ENCODE peak calls at places on chromosome 22, in seven cellular contexts. Y is IMR-90, S is neural crest cell, K is H1, N is endothelial cell, G is uterus, H is A549. W is an unnamed sample.

GRCh38 chr22:37633082-37633692 is 6.3 kb upstream of the SH3BP1 start:
- DNase-seq in Y (no peak), S (no peak), K (no peak), N (no peak), G (no peak), H (no peak), W (no peak)

GRCh38 chr22:30806391-30806861 is 111.8 kb downstream of the OSBP2 start:
- DNase-seq in Y (peak; percentile 67), S (no peak), K (no peak), N (no peak), G (no peak), H (no peak), W (no peak)

GRCh38 chr22:17085277-17086091 is 684 bp downstream of the IL17RA start:
- DNase-seq in Y (no peak), S (no peak), K (no peak), N (no peak), G (peak; percentile 40), H (no peak), W (no peak)

GRCh38 chr22:27515091-27515523 is 286.4 kb downstream of the MN1 start:
- DNase-seq in Y (no peak), S (no peak), K (no peak), N (no peak), G (peak; percentile 36), H (no peak), W (no peak)

GRCh38 chr22:25680949-25681348 is 61.0 kb upstream of the MYO18B start:
- DNase-seq in Y (no peak), S (no peak), K (no peak), N (no peak), G (no peak), H (no peak), W (no peak)

GRCh38 chr22:20741634-20742581 is 32.0 kb upstream of the SERPIND1 start:
- DNase-seq in Y (peak; percentile 13), S (no peak), K (no peak), N (peak; percentile 53), G (no peak), H (peak; percentile 32), W (peak; percentile 63)

GRCh38 chr22:19146215-19146968 is 1.9 kb upstream of the ESS2 start:
- DNase-seq in Y (no peak), S (no peak), K (no peak), N (no peak), G (no peak), H (peak; percentile 18), W (no peak)

GRCh38 chr22:20867179-20868099 is 8.6 kb downstream of the SNAP29 start:
- DNase-seq in Y (peak; percentile 46), S (no peak), K (no peak), N (peak; percentile 19), G (peak; percentile 58), H (no peak), W (no peak)

GRCh38 chr22:37052386-37053309 is 1.1 kb downstream of the KCTD17 start:
- DNase-seq in Y (no peak), S (no peak), K (no peak), N (no peak), G (no peak), H (no peak), W (no peak)

GRCh38 chr22:21587803-21588611 is 20.5 kb downstream of the UBE2L3 start:
- DNase-seq in Y (peak; percentile 67), S (no peak), K (no peak), N (no peak), G (no peak), H (no peak), W (no peak)

GRCh38 chr22:44668190-44668885 is 33.7 kb upstream of the PRR5 start:
- DNase-seq in Y (no peak), S (no peak), K (no peak), N (peak; percentile 61), G (no peak), H (no peak), W (no peak)

GRCh38 chr22:23939017-23939357 is 22.0 kb downstream of the GSTT2B start:
- DNase-seq in Y (no peak), S (no peak), K (no peak), N (no peak), G (no peak), H (no peak), W (no peak)

GRCh38 chr22:40890881-40891280 is 29.0 kb upstream of the DNAJB7 start:
- DNase-seq in Y (peak; percentile 51), S (no peak), K (no peak), N (no peak), G (no peak), H (no peak), W (no peak)

GRCh38 chr22:19933328-19934241 is 8.0 kb upstream of the COMT start:
- DNase-seq in Y (no peak), S (no peak), K (no peak), N (no peak), G (no peak), H (no peak), W (no peak)

GRCh38 chr22:42343551-42344081 is 73.2 kb upstream of the TCF20 start:
- DNase-seq in Y (no peak), S (no peak), K (no peak), N (no peak), G (no peak), H (no peak), W (no peak)

GRCh38 chr22:22039286-22040074 is 56.9 kb upstream of the TOP3B start:
- DNase-seq in Y (no peak), S (no peak), K (no peak), N (no peak), G (no peak), H (no peak), W (no peak)

GRCh38 chr22:33271390-33272161 is 213.4 kb upstream of the SYN3 start:
- DNase-seq in Y (peak; percentile 13), S (no peak), K (no peak), N (no peak), G (peak; percentile 36), H (no peak), W (no peak)

GRCh38 chr22:43723816-43724215 is 88.3 kb downstream of the EFCAB6 start:
- DNase-seq in Y (peak; percentile 13), S (no peak), K (no peak), N (no peak), G (no peak), H (no peak), W (no peak)

GRCh38 chr22:39090426-39091064 is 6.5 kb upstream of the APOBEC3H start:
- DNase-seq in Y (no peak), S (no peak), K (no peak), N (no peak), G (no peak), H (no peak), W (no peak)

GRCh38 chr22:41969110-41969646 is at the start of gene SEPTIN3:
- DNase-seq in Y (no peak), S (no peak), K (no peak), N (no peak), G (no peak), H (no peak), W (no peak)

GRCh38 chr22:41096841-41097240 is 4.4 kb downstream of the EP300 start:
- DNase-seq in Y (peak; percentile 33), S (no peak), K (no peak), N (no peak), G (no peak), H (no peak), W (no peak)

GRCh38 chr22:37270928-37271650 is 11.2 kb upstream of the CYTH4 start:
- DNase-seq in Y (peak; percentile 50), S (no peak), K (no peak), N (no peak), G (no peak), H (no peak), W (no peak)

GRCh38 chr22:25449781-25450317 is 114.6 kb upstream of the GRK3 start:
- DNase-seq in Y (no peak), S (no peak), K (no peak), N (no peak), G (no peak), H (no peak), W (no peak)

GRCh38 chr22:40361100-40361499 is 9.3 kb upstream of the SGSM3 start:
- DNase-seq in Y (no peak), S (no peak), K (no peak), N (no peak), G (no peak), H (no peak), W (no peak)

GRCh38 chr22:44392446-44392921 is 79.7 kb upstream of the SHISAL1 start:
- DNase-seq in Y (peak; percentile 11), S (no peak), K (no peak), N (no peak), G (no peak), H (no peak), W (no peak)

GRCh38 chr22:39462443-39463147 is 5.8 kb downstream of the MGAT3 start:
- DNase-seq in Y (no peak), S (no peak), K (no peak), N (no peak), G (no peak), H (no peak), W (no peak)

DNA sequence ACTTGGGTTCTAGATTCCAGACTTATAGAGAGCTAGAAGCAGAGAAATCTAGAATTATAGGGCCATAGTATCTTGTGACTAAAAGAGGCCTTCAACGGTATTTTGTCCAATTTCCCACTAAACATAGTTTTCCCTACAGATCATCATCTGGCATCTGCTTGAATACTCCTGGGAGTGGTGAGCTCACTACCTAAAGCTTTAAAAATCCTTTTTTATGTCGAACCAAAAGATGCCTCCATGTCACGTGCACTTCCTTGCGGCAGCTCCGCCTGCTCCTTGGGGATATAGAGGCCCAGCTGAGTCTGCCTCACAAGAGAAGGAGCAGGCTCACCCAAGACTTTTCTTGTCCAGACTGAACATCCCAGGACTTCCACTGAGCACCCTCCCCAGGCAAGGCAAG is 4.3 kb upstream of the MB start:
- DNase-seq in Y (no peak), S (no peak), K (no peak), N (no peak), G (no peak), H (no peak), W (no peak)
- TF ChIP-seq CTCF in Y (no peak), S (no peak), K (no peak), N (no peak), G (no peak), H (no peak), W (no peak)

GRCh38 chr22:29256606-29257325 is 11.0 kb downstream of the RHBDD3 start:
- DNase-seq in Y (no peak), S (no peak), K (no peak), N (no peak), G (no peak), H (no peak), W (no peak)
- TF ChIP-seq CTCF in Y (no peak), S (no peak), K (no peak), N (no peak), G (no peak), H (no peak), W (no peak)

GRCh38 chr22:46262449-46263207 is 515 bp downstream of the PKDREJ start:
- DNase-seq in Y (peak; percentile 35), S (peak; percentile 33), K (peak; percentile 46), N (peak; percentile 69), G (peak; percentile 48), H (no peak), W (no peak)
- TF ChIP-seq CTCF in Y (peak; percentile 29), S (peak; percentile 32), K (peak; percentile 66), N (peak; percentile 20), G (peak; percentile 15), H (no peak), W (no peak)

DNA sequence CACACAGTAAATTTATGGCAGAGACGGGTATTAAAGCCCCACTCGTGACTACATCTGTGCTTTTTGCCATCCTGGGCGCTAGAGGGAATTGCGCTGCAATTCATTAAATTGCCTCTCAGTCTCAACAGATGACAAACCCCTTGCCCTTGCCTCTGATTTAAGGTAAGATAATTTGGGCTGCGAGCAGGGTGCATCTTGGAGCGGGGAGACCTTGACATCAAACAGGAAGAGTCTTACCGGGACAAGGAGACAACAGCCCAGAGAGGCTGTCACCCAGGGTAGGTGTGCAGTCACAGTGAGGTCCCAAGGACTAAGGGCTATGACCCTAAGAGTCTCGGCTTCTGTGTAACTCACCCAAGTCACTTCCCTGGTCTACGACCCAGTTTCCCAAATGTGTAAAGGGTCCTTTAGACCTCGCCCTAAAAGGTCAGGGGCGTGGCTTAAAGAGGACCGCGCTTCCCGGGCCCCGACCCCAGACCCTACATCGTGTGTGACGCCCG is 427 bp upstream of the TOM1 start:
- DNase-seq in Y (no peak), S (no peak), K (no peak), N (no peak), G (no peak), H (no peak), W (no peak)
- TF ChIP-seq CTCF in Y (no peak), S (no peak), K (no peak), N (no peak), G (peak; percentile 8), H (no peak), W (peak; percentile 13)